ENCODE peak calls at places on chromosomes 2 and 18, in eight cellular contexts. R is NCI-H748 treated with DMSO at 0.1 percent for 48 hours, X is fibroblast of lung, H is NCI-H460, F is tibial nerve, K is endothelial cell, Y is brain microvascular endothelial cell, I is T follicular helper cell. S is an unnamed sample.

GRCh38 chr2:159088906-159089305 is 120.5 kb downstream of the TANC1 start:
- DNase-seq in R (no peak), X (no peak), H (no peak), F (no peak), K (no peak), Y (no peak), I (no peak), S (no peak)

GRCh38 chr2:72745679-72746368 is 80.0 kb downstream of the EXOC6B start:
- DNase-seq in R (peak), X (peak), H (peak), F (no peak), K (peak), Y (peak), I (no peak), S (peak)

GRCh38 chr18:65403534-65403933 is 347.3 kb upstream of the CDH7 start:
- DNase-seq in R (no peak), X (no peak), H (no peak), F (no peak), K (no peak), Y (no peak), I (no peak), S (no peak)

GRCh38 chr18:6069539-6069938 is 174.2 kb upstream of the TMEM200C start:
- DNase-seq in R (no peak), X (no peak), H (peak), F (no peak), K (no peak), Y (peak), I (no peak), S (no peak)

GRCh38 chr2:88621432-88621831 is 5.8 kb downstream of the EIF2AK3 start:
- DNase-seq in R (no peak), X (no peak), H (no peak), F (no peak), K (no peak), Y (no peak), I (no peak), S (no peak)

GRCh38 chr18:22609642-22610041 is 191.9 kb upstream of the CTAGE1 start:
- DNase-seq in R (no peak), X (no peak), H (no peak), F (no peak), K (no peak), Y (peak), I (no peak), S (peak)

GRCh38 chr2:44392338-44392943 is 30.7 kb downstream of the CAMKMT start:
- DNase-seq in R (peak), X (peak), H (peak), F (peak), K (peak), Y (peak), I (peak), S (peak)

GRCh38 chr2:54212456-54212855 is 43.6 kb downstream of the TSPYL6 start:
- DNase-seq in R (no peak), X (peak), H (no peak), F (no peak), K (no peak), Y (peak), I (no peak), S (peak)

GRCh38 chr2:205563646-205564045 is 118.7 kb upstream of the NRP2 start:
- DNase-seq in R (peak), X (peak), H (peak), F (no peak), K (peak), Y (no peak), I (no peak), S (no peak)

GRCh38 chr2:100983201-100983600 is 18.9 kb upstream of the RPL31 start:
- DNase-seq in R (no peak), X (no peak), H (no peak), F (no peak), K (no peak), Y (no peak), I (no peak), S (no peak)

GRCh38 chr2:171553858-171554257 is 31.6 kb downstream of the CYBRD1 start:
- DNase-seq in R (peak), X (peak), H (peak), F (no peak), K (no peak), Y (no peak), I (no peak), S (no peak)

GRCh38 chr2:241273552-241273988 is 41.9 kb downstream of the HDLBP start:
- DNase-seq in R (no peak), X (no peak), H (no peak), F (no peak), K (no peak), Y (no peak), I (no peak), S (no peak)

GRCh38 chr2:216242365-216242764 is 129.9 kb downstream of the MARCHF4 start:
- DNase-seq in R (no peak), X (no peak), H (no peak), F (no peak), K (no peak), Y (no peak), I (no peak), S (no peak)

GRCh38 chr2:55585451-55586079 is 31.9 kb downstream of the PPP4R3B start:
- DNase-seq in R (no peak), X (peak), H (no peak), F (no peak), K (no peak), Y (peak), I (no peak), S (peak)

S was measured in AG10803.